ENCODE peak calls at places on chromosomes 6 and 20, in eight cellular contexts. Z is astrocyte of the cerebellum, N is body of pancreas, E is type B pancreatic cell, Q is retinal pigment epithelial cell, J is bronchial epithelial cell, D is hepatocyte, B is endothelial cell. F is an unnamed sample.

GRCh38 chr6:41427642-41428401 is 92.4 kb downstream of the NCR2 start:
- DNase-seq in Z (no peak), N (peak), E (no peak), Q (no peak), J (peak), D (peak), B (peak), F (no peak)

GRCh38 chr6:46510656-46511055 is 19.4 kb upstream of the RCAN2 start:
- DNase-seq in Z (peak), N (no peak), E (no peak), Q (no peak), J (no peak), D (no peak), B (no peak), F (no peak)

GRCh38 chr20:50794181-50794845 is 548 bp upstream of the BCAS4 start:
- DNase-seq in Z (no peak), N (peak), E (no peak), Q (no peak), J (no peak), D (peak), B (no peak), F (no peak)

GRCh38 chr6:3905853-3906190 is 56.6 kb downstream of the FAM50B start:
- DNase-seq in Z (no peak), N (no peak), E (no peak), Q (no peak), J (no peak), D (no peak), B (no peak), F (no peak)

GRCh38 chr6:13194852-13195251 is 133.5 kb downstream of the TBC1D7 start:
- DNase-seq in Z (peak), N (no peak), E (no peak), Q (peak), J (peak), D (peak), B (peak), F (peak)

GRCh38 chr20:18524646-18525045 is 16.9 kb downstream of the SEC23B start:
- DNase-seq in Z (no peak), N (no peak), E (no peak), Q (no peak), J (peak), D (no peak), B (no peak), F (no peak)

GRCh38 chr6:9647043-9647520 is 767.8 kb downstream of the TFAP2A start:
- DNase-seq in Z (no peak), N (no peak), E (no peak), Q (no peak), J (no peak), D (no peak), B (no peak), F (no peak)

GRCh38 chr6:96542702-96543101 is 20.2 kb upstream of the FHL5 start:
- DNase-seq in Z (no peak), N (no peak), E (no peak), Q (no peak), J (peak), D (peak), B (no peak), F (no peak)

GRCh38 chr6:41288025-41288777 is 1.7 kb upstream of the TREM1 start:
- DNase-seq in Z (no peak), N (no peak), E (no peak), Q (peak), J (peak), D (peak), B (no peak), F (no peak)

GRCh38 chr20:19974621-19975435 is 42.3 kb upstream of the NAA20 start:
- DNase-seq in Z (peak), N (peak), E (no peak), Q (peak), J (peak), D (peak), B (no peak), F (no peak)

GRCh38 chr6:15595461-15596173 is 67.2 kb downstream of the DTNBP1 start:
- DNase-seq in Z (no peak), N (no peak), E (no peak), Q (no peak), J (peak), D (no peak), B (no peak), F (no peak)

GRCh38 chr6:21348462-21349195 is 244.9 kb upstream of the SOX4 start:
- DNase-seq in Z (peak), N (no peak), E (no peak), Q (peak), J (peak), D (peak), B (peak), F (no peak)

GRCh38 chr6:136795996-136796395 is 3.7 kb upstream of the MAP3K5 start:
- DNase-seq in Z (no peak), N (no peak), E (no peak), Q (no peak), J (no peak), D (no peak), B (no peak), F (no peak)

GRCh38 chr6:22906091-22906549 is 336.8 kb downstream of the HDGFL1 start:
- DNase-seq in Z (no peak), N (no peak), E (no peak), Q (no peak), J (peak), D (peak), B (no peak), F (no peak)

GRCh38 chr6:1760876-1761275 is 151.2 kb downstream of the FOXC1 start:
- DNase-seq in Z (no peak), N (no peak), E (no peak), Q (no peak), J (no peak), D (no peak), B (no peak), F (no peak)

GRCh38 chr6:143999406-143999805 is 8.7 kb downstream of the PLAGL1 start:
- DNase-seq in Z (peak), N (no peak), E (no peak), Q (peak), J (peak), D (no peak), B (no peak), F (no peak)

GRCh38 chr20:44748005-44748370 is 2.3 kb downstream of the KCNK15 start:
- DNase-seq in Z (no peak), N (no peak), E (no peak), Q (no peak), J (no peak), D (no peak), B (no peak), F (peak)

GRCh38 chr6:118896339-118897136 is 2.6 kb downstream of the ASF1A start:
- DNase-seq in Z (no peak), N (no peak), E (no peak), Q (no peak), J (peak), D (peak), B (no peak), F (peak)

GRCh38 chr20:20368414-20369352 is 779 bp downstream of the INSM1 start:
- DNase-seq in Z (no peak), N (no peak), E (no peak), Q (no peak), J (no peak), D (peak), B (peak), F (no peak)

GRCh38 chr6:32461493-32461892 is 21.8 kb downstream of the HLA-DRA start:
- DNase-seq in Z (no peak), N (no peak), E (no peak), Q (no peak), J (no peak), D (no peak), B (no peak), F (no peak)

GRCh38 chr6:134519456-134519855 is 201.5 kb upstream of the SGK1 start:
- DNase-seq in Z (no peak), N (no peak), E (no peak), Q (no peak), J (no peak), D (no peak), B (no peak), F (no peak)

GRCh38 chr6:53107091-53107490 is 41.5 kb downstream of the GCM1 start:
- DNase-seq in Z (no peak), N (no peak), E (no peak), Q (peak), J (peak), D (no peak), B (no peak), F (no peak)

GRCh38 chr20:34246126-34246626 is 5.0 kb downstream of the ASIP start:
- DNase-seq in Z (peak), N (no peak), E (peak), Q (no peak), J (no peak), D (no peak), B (no peak), F (no peak)

GRCh38 chr6:44735631-44735963 is 348.1 kb downstream of the CDC5L start:
- DNase-seq in Z (peak), N (no peak), E (no peak), Q (no peak), J (peak), D (no peak), B (no peak), F (no peak)

GRCh38 chr20:32247957-32248497 is 29.4 kb upstream of the KIF3B start:
- DNase-seq in Z (no peak), N (no peak), E (no peak), Q (no peak), J (no peak), D (no peak), B (no peak), F (no peak)

GRCh38 chr6:75203721-75204120 is 2.1 kb downstream of the COL12A1 start:
- DNase-seq in Z (no peak), N (no peak), E (no peak), Q (no peak), J (no peak), D (no peak), B (no peak), F (no peak)

GRCh38 chr20:36817496-36817895 is 43.9 kb upstream of the DSN1 start:
- DNase-seq in Z (no peak), N (no peak), E (no peak), Q (no peak), J (no peak), D (no peak), B (no peak), F (no peak)

GRCh38 chr6:6758915-6759654 is 170.6 kb downstream of the LY86 start:
- DNase-seq in Z (peak), N (peak), E (no peak), Q (no peak), J (peak), D (peak), B (peak), F (peak)

GRCh38 chr6:4901256-4902061 is 102.4 kb downstream of the RPP40 start:
- DNase-seq in Z (no peak), N (no peak), E (no peak), Q (no peak), J (no peak), D (no peak), B (no peak), F (no peak)

GRCh38 chr20:59042151-59042795 is at the start of gene PRELID3B:
- DNase-seq in Z (no peak), N (no peak), E (no peak), Q (no peak), J (no peak), D (peak), B (peak), F (no peak)

GRCh38 chr6:67792996-67793395 is 842.1 kb upstream of the ADGRB3 start:
- DNase-seq in Z (no peak), N (no peak), E (no peak), Q (no peak), J (no peak), D (no peak), B (no peak), F (no peak)

GRCh38 chr6:33206864-33207568 is 1.3 kb upstream of the RING1 start:
- DNase-seq in Z (no peak), N (no peak), E (no peak), Q (no peak), J (peak), D (peak), B (peak), F (no peak)

GRCh38 chr6:30399390-30400058 is 54.6 kb downstream of the RPP21 start:
- DNase-seq in Z (no peak), N (no peak), E (no peak), Q (no peak), J (peak), D (no peak), B (no peak), F (no peak)

GRCh38 chr6:80010296-80010695 is 5.8 kb downstream of the TTK start:
- DNase-seq in Z (no peak), N (no peak), E (no peak), Q (no peak), J (no peak), D (no peak), B (no peak), F (no peak)

GRCh38 chr6:168369776-168370175 is 50.2 kb upstream of the DACT2 start:
- DNase-seq in Z (no peak), N (no peak), E (no peak), Q (no peak), J (no peak), D (peak), B (no peak), F (no peak)

GRCh38 chr6:168371185-168371584 is 51.6 kb upstream of the DACT2 start:
- DNase-seq in Z (no peak), N (no peak), E (no peak), Q (no peak), J (no peak), D (no peak), B (no peak), F (no peak)

GRCh38 chr6:168368971-168369370 is 49.4 kb upstream of the DACT2 start:
- DNase-seq in Z (no peak), N (no peak), E (no peak), Q (no peak), J (no peak), D (no peak), B (no peak), F (no peak)

GRCh38 chr6:168371635-168371988 is 52.0 kb upstream of the DACT2 start:
- DNase-seq in Z (no peak), N (no peak), E (no peak), Q (no peak), J (no peak), D (no peak), B (no peak), F (no peak)

GRCh38 chr6:168370310-168370991 is 50.9 kb upstream of the DACT2 start:
- DNase-seq in Z (no peak), N (peak), E (peak), Q (no peak), J (peak), D (peak), B (peak), F (peak)
- TF ChIP-seq CTCF in Z (peak), N (peak), E (peak), Q (peak), J (peak), D (peak), B (peak), F (peak)

GRCh38 chr6:164099535-164099982 is 685.0 kb downstream of the QKI start:
- DNase-seq in Z (no peak), N (no peak), E (no peak), Q (no peak), J (no peak), D (no peak), B (no peak), F (no peak)
- TF ChIP-seq CTCF in Z (peak), N (no peak), E (no peak), Q (no peak), J (no peak), D (no peak), B (no peak), F (no peak)

GRCh38 chr20:48708630-48709029 is 119.2 kb downstream of the PREX1 start:
- DNase-seq in Z (no peak), N (no peak), E (no peak), Q (no peak), J (no peak), D (no peak), B (no peak), F (no peak)

GRCh38 chr20:48705208-48706115 is 122.3 kb downstream of the PREX1 start:
- DNase-seq in Z (no peak), N (no peak), E (no peak), Q (no peak), J (no peak), D (no peak), B (no peak), F (no peak)

GRCh38 chr20:48708116-48708515 is 119.7 kb downstream of the PREX1 start:
- DNase-seq in Z (no peak), N (no peak), E (no peak), Q (no peak), J (no peak), D (no peak), B (no peak), F (no peak)

GRCh38 chr20:48706116-48706656 is 121.6 kb downstream of the PREX1 start:
- DNase-seq in Z (no peak), N (no peak), E (no peak), Q (no peak), J (no peak), D (no peak), B (no peak), F (no peak)

DNA sequence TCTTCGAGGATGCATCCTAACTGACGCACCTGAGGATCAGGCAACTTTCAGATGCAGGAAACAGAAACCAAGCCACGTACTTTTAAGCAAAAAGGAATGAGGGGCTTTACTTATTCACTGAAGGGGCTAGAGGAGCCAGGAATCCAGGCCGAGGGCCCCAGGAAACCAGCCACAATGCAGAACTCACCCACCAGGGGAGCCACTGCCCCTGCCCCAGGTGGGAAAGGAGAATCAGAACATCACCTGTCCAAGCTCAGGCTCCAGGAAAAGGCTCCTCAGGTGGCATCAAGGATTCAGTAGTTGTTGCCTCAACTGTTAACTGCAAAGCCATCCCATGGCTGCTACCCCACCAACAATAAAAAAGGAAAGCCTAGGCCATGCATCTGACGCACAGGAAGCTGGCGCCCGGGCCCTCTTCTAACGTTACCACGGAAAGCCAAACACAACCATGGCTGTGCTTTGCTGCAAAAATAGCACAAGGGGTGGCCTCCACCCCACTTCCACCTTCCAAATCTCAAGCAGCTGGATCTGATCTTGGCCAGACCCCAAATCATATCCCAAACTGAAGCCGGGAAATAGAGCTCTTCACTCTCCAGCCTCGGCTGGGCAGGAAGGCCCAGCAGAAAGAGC is 121.0 kb downstream of the PREX1 start:
- DNase-seq in Z (no peak), N (no peak), E (no peak), Q (no peak), J (no peak), D (no peak), B (no peak), F (no peak)
- TF ChIP-seq CTCF in Z (no peak), N (no peak), E (no peak), Q (peak), J (no peak), D (no peak), B (no peak), F (peak)

DNA sequence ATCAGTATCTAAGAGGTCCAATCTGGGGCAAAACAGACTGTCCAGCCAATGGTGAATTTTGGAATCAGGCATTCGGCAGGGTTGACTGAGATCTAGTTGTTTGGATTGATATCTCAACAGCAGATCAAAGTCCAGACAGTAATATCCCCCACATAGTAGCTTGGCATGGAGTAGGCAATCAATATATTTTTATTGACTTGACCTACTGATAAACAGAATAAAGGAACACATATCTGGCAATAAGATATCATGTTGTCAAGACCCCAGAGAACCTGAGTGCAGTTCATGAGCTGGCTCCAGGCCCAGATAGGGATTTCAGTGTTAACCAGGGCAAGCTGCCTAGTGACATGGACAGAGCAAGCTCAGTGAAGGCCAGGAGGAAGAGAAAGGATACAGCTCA is 34.4 kb downstream of the TNFAIP3 start:
- DNase-seq in Z (no peak), N (no peak), E (no peak), Q (no peak), J (no peak), D (peak), B (no peak), F (no peak)
- TF ChIP-seq CTCF in Z (no peak), N (no peak), E (no peak), Q (no peak), J (no peak), D (no peak), B (no peak), F (no peak)

F was measured in HCT116.